ENCODE peak calls at places on chromosomes 12 and 14, in eight cellular contexts. F is IMR-90; O is GM13976; G is neural progenitor cell; Z is epithelial cell of esophagus; N is stomach; K is psoas muscle; E is CD8-positive, alpha-beta T cell. U is an unnamed sample.

GRCh38 chr12:91774471-91774921 is 371.1 kb downstream of the BTG1 start:
- DNase-seq in E (no peak), G (no peak), Z (no peak), O (no peak), F (peak), K (no peak), N (no peak), U (peak)

GRCh38 chr14:80609055-80609454 is 332.5 kb downstream of the CEP128 start:
- DNase-seq in N (no peak), F (no peak), O (no peak), E (no peak), Z (no peak), K (no peak), G (no peak), U (no peak)

GRCh38 chr12:52350786-52351185 is 16.5 kb downstream of the KRT85 start:
- DNase-seq in O (no peak), N (peak), G (no peak), K (no peak), F (no peak), Z (no peak), E (no peak), U (no peak)

GRCh38 chr12:89239534-89239933 is 112.8 kb downstream of the DUSP6 start:
- DNase-seq in K (no peak), O (no peak), G (no peak), N (no peak), F (no peak), E (no peak), Z (no peak), U (no peak)

GRCh38 chr12:127311695-127312364 is 955.1 kb upstream of the TMEM132C start:
- DNase-seq in K (no peak), F (no peak), N (no peak), O (no peak), E (no peak), G (no peak), Z (no peak), U (no peak)

GRCh38 chr14:23933108-23933507 is 20.5 kb upstream of the DHRS4 start:
- DNase-seq in N (no peak), E (no peak), Z (no peak), F (no peak), G (no peak), K (no peak), O (no peak), U (no peak)

GRCh38 chr12:7642876-7643309 is 22.8 kb downstream of the APOBEC1 start:
- DNase-seq in K (no peak), O (no peak), N (no peak), Z (peak), G (peak), F (no peak), E (no peak), U (peak)

GRCh38 chr12:12172106-12172511 is 94.7 kb downstream of the LRP6 start:
- DNase-seq in F (peak), G (no peak), Z (peak), N (no peak), E (no peak), K (no peak), O (peak), U (peak)

GRCh38 chr14:79383031-79383430 is 828.3 kb downstream of the DIO2 start:
- DNase-seq in K (no peak), O (no peak), Z (no peak), N (no peak), F (no peak), G (no peak), E (no peak), U (no peak)

GRCh38 chr12:94134226-94134795 is 14.1 kb upstream of the PLXNC1 start:
- DNase-seq in K (no peak), F (peak), Z (peak), E (no peak), N (no peak), G (peak), O (peak), U (peak)

GRCh38 chr12:91562476-91562875 is 379.9 kb upstream of the DCN start:
- DNase-seq in G (no peak), F (peak), Z (no peak), E (no peak), K (no peak), O (no peak), N (no peak), U (peak)

GRCh38 chr14:53022593-53022992 is 71.7 kb upstream of the FERMT2 start:
- DNase-seq in K (no peak), G (no peak), N (no peak), Z (no peak), O (no peak), E (no peak), F (peak), U (no peak)

GRCh38 chr14:82438416-82438815 is 904.8 kb upstream of the SEL1L start:
- DNase-seq in O (no peak), N (no peak), Z (no peak), F (no peak), K (no peak), E (no peak), G (no peak), U (peak)

GRCh38 chr12:128853321-128854197 is at the start of gene GLT1D1:
- DNase-seq in O (peak), Z (no peak), K (no peak), E (no peak), N (no peak), G (peak), F (no peak), U (no peak)

GRCh38 chr12:105278043-105278697 is 42.2 kb upstream of the APPL2 start:
- DNase-seq in G (no peak), Z (no peak), E (no peak), K (no peak), N (peak), F (peak), O (no peak), U (no peak)

GRCh38 chr14:95255487-95255886 is 64.2 kb downstream of the CLMN start:
- DNase-seq in K (peak), O (peak), F (peak), E (no peak), N (peak), Z (peak), G (peak), U (peak)

GRCh38 chr14:104970231-104971068 is 7.7 kb downstream of the AHNAK2 start:
- DNase-seq in Z (peak), O (no peak), G (peak), E (no peak), K (peak), F (peak), N (peak), U (peak)

GRCh38 chr12:52059582-52060497 is 8.6 kb downstream of the NR4A1 start:
- DNase-seq in Z (no peak), G (no peak), O (no peak), K (no peak), F (peak), N (no peak), E (no peak), U (no peak)

GRCh38 chr12:64147011-64147671 is 75.0 kb downstream of the KICS2 start:
- DNase-seq in K (no peak), Z (no peak), N (no peak), O (no peak), G (no peak), F (no peak), E (no peak), U (no peak)

GRCh38 chr12:119229837-119230236 is 51.1 kb downstream of the HSPB8 start:
- DNase-seq in Z (peak), E (no peak), O (peak), K (peak), F (peak), N (no peak), G (peak), U (peak)

GRCh38 chr12:104573-105081 is 38.1 kb downstream of the IQSEC3 start:
- DNase-seq in E (peak), N (no peak), K (no peak), F (no peak), O (no peak), G (peak), Z (no peak), U (no peak)

GRCh38 chr14:23929822-23930294 is 23.7 kb upstream of the DHRS4 start:
- DNase-seq in N (peak), O (peak), K (peak), F (peak), G (peak), Z (peak), E (peak), U (peak)

GRCh38 chr14:44586910-44587309 is 79.8 kb upstream of the FSCB start:
- DNase-seq in O (no peak), Z (no peak), N (no peak), G (no peak), K (no peak), E (no peak), F (no peak), U (no peak)

GRCh38 chr14:57875296-57875695 is 9.4 kb upstream of the SLC35F4 start:
- DNase-seq in Z (no peak), O (no peak), F (no peak), G (no peak), E (no peak), K (no peak), N (no peak), U (no peak)

GRCh38 chr14:57869530-57870088 is 3.7 kb upstream of the SLC35F4 start:
- DNase-seq in N (no peak), Z (no peak), G (no peak), F (no peak), K (no peak), E (no peak), O (no peak), U (no peak)

GRCh38 chr14:57875985-57876384 is 10.1 kb upstream of the SLC35F4 start:
- DNase-seq in E (no peak), O (no peak), F (no peak), N (no peak), G (no peak), K (no peak), Z (no peak), U (no peak)

GRCh38 chr14:57870686-57871457 is 5.0 kb upstream of the SLC35F4 start:
- DNase-seq in K (no peak), O (no peak), N (no peak), F (no peak), E (no peak), Z (no peak), G (no peak), U (no peak)

DNA sequence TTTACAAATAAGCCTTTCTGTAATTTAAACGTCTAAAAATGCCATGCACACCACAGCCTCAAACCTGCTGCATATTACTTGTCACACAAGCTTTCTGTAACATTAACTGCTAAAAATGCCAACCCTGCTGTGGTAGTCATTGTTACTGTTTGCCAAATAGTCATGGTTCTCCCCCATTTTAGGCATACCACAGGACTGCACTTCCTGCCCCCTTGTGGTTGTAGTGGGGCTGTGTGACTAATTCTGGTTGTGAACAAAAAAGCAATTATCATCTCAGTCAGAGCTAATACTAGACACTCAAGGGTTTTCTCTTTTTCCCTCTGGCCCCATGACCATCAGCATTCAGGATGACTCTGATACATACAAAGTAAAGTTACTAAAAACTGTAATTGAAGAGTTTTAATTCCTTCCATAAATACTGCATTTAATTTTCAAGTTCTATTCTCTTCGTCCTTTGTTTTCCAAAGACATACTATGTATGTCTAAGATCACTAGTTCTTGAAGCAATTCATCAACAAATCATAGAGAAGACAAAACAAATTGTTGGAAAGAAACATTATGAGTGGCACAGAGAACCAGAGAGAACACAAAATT is 5.7 kb upstream of the SLC35F4 start:
- DNase-seq in N (no peak), G (peak), K (no peak), O (peak), F (peak), E (no peak), Z (peak), U (peak)
- TF ChIP-seq CTCF in N (no peak), G (peak), K (peak), O (no peak), F (peak), E (no peak), Z (peak), U (peak)

GRCh38 chr14:86865934-86866333 is 1127.0 kb downstream of the GALC start:
- DNase-seq in F (no peak), K (no peak), N (no peak), G (no peak), O (no peak), E (no peak), Z (no peak), U (no peak)
- TF ChIP-seq CTCF in F (no peak), K (no peak), N (no peak), G (no peak), O (no peak), E (no peak), Z (no peak), U (no peak)

DNA sequence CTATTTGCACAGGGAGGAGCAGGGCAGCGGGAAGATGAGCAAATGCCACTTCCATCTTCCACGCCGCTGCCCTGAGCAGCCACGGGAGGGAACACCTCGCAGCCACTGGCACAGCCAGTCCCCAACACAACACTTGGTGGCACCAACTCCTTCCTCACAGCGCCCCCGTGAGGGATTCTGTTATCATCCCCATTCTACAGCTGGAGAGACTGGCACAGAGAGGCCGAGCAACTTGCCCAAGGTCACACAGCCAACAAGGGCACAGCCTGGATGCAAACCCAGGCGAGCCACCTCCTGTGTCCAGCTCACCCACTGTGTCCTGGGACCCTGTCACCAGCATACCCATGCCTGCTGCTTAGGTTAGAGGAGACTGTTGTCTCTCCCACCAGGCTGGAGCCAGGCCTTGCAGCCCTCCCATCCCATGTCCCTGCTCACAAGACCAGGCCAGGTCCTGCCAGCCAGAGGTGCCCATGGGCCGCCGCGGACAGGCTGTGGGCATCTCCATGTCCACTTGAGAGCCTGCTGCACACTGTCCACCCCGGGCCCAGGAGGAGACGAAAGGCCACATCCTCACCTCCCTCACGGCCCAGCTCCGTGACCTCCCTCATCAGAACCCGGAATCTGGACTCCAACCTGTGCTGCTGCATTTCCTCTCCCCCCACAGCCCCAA is 57.0 kb downstream of the NCOR2 start:
- DNase-seq in F (no peak), N (peak), E (no peak), G (no peak), O (no peak), K (peak), Z (peak), U (peak)
- TF ChIP-seq CTCF in F (no peak), N (no peak), E (no peak), G (peak), O (no peak), K (peak), Z (peak), U (no peak)

GRCh38 chr12:17028348-17028747 is 422.4 kb upstream of the LMO3 start:
- DNase-seq in E (no peak), G (peak), O (no peak), F (no peak), Z (no peak), N (no peak), K (no peak), U (no peak)
- TF ChIP-seq CTCF in E (no peak), G (peak), O (no peak), F (no peak), Z (peak), N (no peak), K (no peak), U (no peak)

U was measured in MCF 10A.